ENCODE peak calls at places on chromosome 16, in six cellular contexts. One of them, this sample, is unnamed. For H3K27me3 and H3K4me1, the result is how much of the 10 kb centered on the place peaks cover.

GRCh38 chr16:2821483-2822157 is 4.6 kb downstream of the PRSS21 start:
- DNase-seq in CD8-positive, alpha-beta T cell: no peak
- DNase-seq in psoas muscle: no peak
- DNase-seq in fibroblast of lung: no peak
- DNase-seq in astrocyte: no peak
- DNase-seq in lung: no peak
- DNase-seq in this sample: no peak

GRCh38 chr16:3722508-3722907 is 5.2 kb upstream of the TRAP1 start:
- DNase-seq in CD8-positive, alpha-beta T cell: no peak
- DNase-seq in psoas muscle: no peak
- DNase-seq in fibroblast of lung: no peak
- DNase-seq in astrocyte: no peak
- DNase-seq in lung: no peak
- DNase-seq in this sample: no peak

GRCh38 chr16:84042879-84043485 is 387 bp upstream of the SLC38A8 start:
- DNase-seq in CD8-positive, alpha-beta T cell: no peak
- DNase-seq in psoas muscle: no peak
- DNase-seq in fibroblast of lung: no peak
- DNase-seq in astrocyte: no peak
- DNase-seq in lung: no peak
- DNase-seq in this sample: no peak

GRCh38 chr16:5560084-5560483 is 462.5 kb upstream of the EEF2KMT start:
- DNase-seq in CD8-positive, alpha-beta T cell: no peak
- DNase-seq in psoas muscle: no peak
- DNase-seq in fibroblast of lung: no peak
- DNase-seq in astrocyte: no peak
- DNase-seq in lung: no peak
- DNase-seq in this sample: no peak

GRCh38 chr16:10607157-10607556 is 26.8 kb upstream of the EMP2 start:
- DNase-seq in CD8-positive, alpha-beta T cell: no peak
- DNase-seq in psoas muscle: no peak
- DNase-seq in fibroblast of lung: no peak
- DNase-seq in astrocyte: no peak
- DNase-seq in lung: no peak
- DNase-seq in this sample: no peak

GRCh38 chr16:49460786-49461470 is 87.3 kb downstream of the C16orf78 start:
- DNase-seq in CD8-positive, alpha-beta T cell: no peak
- DNase-seq in psoas muscle: no peak
- DNase-seq in fibroblast of lung: no peak
- DNase-seq in astrocyte: no peak
- DNase-seq in lung: no peak
- DNase-seq in this sample: no peak

GRCh38 chr16:28318042-28318597 is 25.8 kb downstream of the SBK1 start:
- DNase-seq in CD8-positive, alpha-beta T cell: no peak
- DNase-seq in psoas muscle: no peak
- DNase-seq in fibroblast of lung: no peak
- DNase-seq in astrocyte: no peak
- DNase-seq in lung: no peak
- DNase-seq in this sample: no peak

GRCh38 chr16:63422633-63423032 is 1386.4 kb upstream of the CDH8 start:
- DNase-seq in CD8-positive, alpha-beta T cell: no peak
- DNase-seq in psoas muscle: no peak
- DNase-seq in fibroblast of lung: no peak
- DNase-seq in astrocyte: no peak
- DNase-seq in lung: no peak
- DNase-seq in this sample: no peak

GRCh38 chr16:2173366-2173765 is 17.8 kb downstream of the TRAF7 start:
- DNase-seq in CD8-positive, alpha-beta T cell: no peak
- DNase-seq in psoas muscle: no peak
- DNase-seq in fibroblast of lung: no peak
- DNase-seq in astrocyte: no peak
- DNase-seq in lung: no peak
- DNase-seq in this sample: no peak

GRCh38 chr16:76345093-76345735 is 68.0 kb downstream of the CNTNAP4 start:
- DNase-seq in CD8-positive, alpha-beta T cell: no peak
- DNase-seq in psoas muscle: peak
- DNase-seq in fibroblast of lung: peak
- DNase-seq in astrocyte: peak
- DNase-seq in lung: peak
- DNase-seq in this sample: no peak

GRCh38 chr16:30903596-30903995 is 7.2 kb downstream of the CTF1 start:
- DNase-seq in CD8-positive, alpha-beta T cell: no peak
- DNase-seq in psoas muscle: no peak
- DNase-seq in fibroblast of lung: no peak
- DNase-seq in astrocyte: no peak
- DNase-seq in lung: no peak
- DNase-seq in this sample: no peak

GRCh38 chr16:31429314-31429713 is 1.2 kb upstream of the COX6A2 start:
- DNase-seq in CD8-positive, alpha-beta T cell: no peak
- DNase-seq in psoas muscle: no peak
- DNase-seq in fibroblast of lung: no peak
- DNase-seq in astrocyte: no peak
- DNase-seq in lung: no peak
- DNase-seq in this sample: no peak

GRCh38 chr16:49532243-49532870 is 158.8 kb downstream of the C16orf78 start:
- DNase-seq in CD8-positive, alpha-beta T cell: no peak
- DNase-seq in psoas muscle: no peak
- DNase-seq in fibroblast of lung: no peak
- DNase-seq in astrocyte: no peak
- DNase-seq in lung: no peak
- DNase-seq in this sample: no peak

GRCh38 chr16:66712512-66712911 is 16.0 kb upstream of the CMTM4 start:
- DNase-seq in CD8-positive, alpha-beta T cell: no peak
- DNase-seq in psoas muscle: no peak
- DNase-seq in fibroblast of lung: no peak
- DNase-seq in astrocyte: no peak
- DNase-seq in lung: no peak
- DNase-seq in this sample: no peak

GRCh38 chr16:89114159-89114981 is 20.7 kb downstream of the ACSF3 start:
- DNase-seq in CD8-positive, alpha-beta T cell: peak
- DNase-seq in psoas muscle: peak
- DNase-seq in fibroblast of lung: peak
- DNase-seq in astrocyte: peak
- DNase-seq in lung: no peak
- DNase-seq in this sample: no peak

GRCh38 chr16:69311533-69312388 is 611 bp downstream of the VPS4A start:
- DNase-seq in CD8-positive, alpha-beta T cell: peak
- DNase-seq in psoas muscle: peak
- DNase-seq in fibroblast of lung: peak
- DNase-seq in astrocyte: no peak
- DNase-seq in lung: no peak
- DNase-seq in this sample: peak

GRCh38 chr16:29664133-29664912 is 1.3 kb downstream of the SPN start:
- DNase-seq in CD8-positive, alpha-beta T cell: peak
- DNase-seq in psoas muscle: no peak
- DNase-seq in fibroblast of lung: no peak
- DNase-seq in astrocyte: no peak
- DNase-seq in lung: no peak
- DNase-seq in this sample: peak

GRCh38 chr16:89179656-89180315 is 8.2 kb downstream of the CDH15 start:
- DNase-seq in CD8-positive, alpha-beta T cell: no peak
- DNase-seq in psoas muscle: no peak
- DNase-seq in fibroblast of lung: no peak
- DNase-seq in astrocyte: no peak
- DNase-seq in lung: no peak
- DNase-seq in this sample: no peak

GRCh38 chr16:81522141-81522701 is 77.6 kb downstream of the CMIP start:
- DNase-seq in CD8-positive, alpha-beta T cell: peak
- DNase-seq in psoas muscle: no peak
- DNase-seq in fibroblast of lung: no peak
- DNase-seq in astrocyte: no peak
- DNase-seq in lung: no peak
- DNase-seq in this sample: peak

GRCh38 chr16:86450691-86451090 is 59.6 kb upstream of the FOXF1 start:
- DNase-seq in CD8-positive, alpha-beta T cell: no peak
- DNase-seq in psoas muscle: no peak
- DNase-seq in fibroblast of lung: no peak
- DNase-seq in astrocyte: no peak
- DNase-seq in lung: no peak
- DNase-seq in this sample: no peak

GRCh38 chr16:86449377-86450095 is 60.8 kb upstream of the FOXF1 start:
- DNase-seq in CD8-positive, alpha-beta T cell: no peak
- DNase-seq in psoas muscle: no peak
- DNase-seq in fibroblast of lung: no peak
- DNase-seq in astrocyte: no peak
- DNase-seq in lung: no peak
- DNase-seq in this sample: no peak

GRCh38 chr16:86455116-86455515 is 55.2 kb upstream of the FOXF1 start:
- DNase-seq in CD8-positive, alpha-beta T cell: no peak
- DNase-seq in psoas muscle: no peak
- DNase-seq in fibroblast of lung: peak
- DNase-seq in astrocyte: peak
- DNase-seq in lung: no peak
- DNase-seq in this sample: no peak

GRCh38 chr16:86455609-86456008 is 54.7 kb upstream of the FOXF1 start:
- DNase-seq in CD8-positive, alpha-beta T cell: no peak
- DNase-seq in psoas muscle: no peak
- DNase-seq in fibroblast of lung: peak
- DNase-seq in astrocyte: peak
- DNase-seq in lung: no peak
- DNase-seq in this sample: no peak

GRCh38 chr16:86452451-86452850 is 57.9 kb upstream of the FOXF1 start:
- DNase-seq in CD8-positive, alpha-beta T cell: no peak
- DNase-seq in psoas muscle: peak
- DNase-seq in fibroblast of lung: peak
- DNase-seq in astrocyte: peak
- DNase-seq in lung: no peak
- DNase-seq in this sample: no peak
- H3K27me3 ChIP-seq in CD8-positive, alpha-beta T cell: under half
- H3K27me3 ChIP-seq in psoas muscle: under half
- H3K27me3 ChIP-seq in fibroblast of lung: under half
- H3K27me3 ChIP-seq in astrocyte: under half
- H3K27me3 ChIP-seq in lung: under half
- H3K27me3 ChIP-seq in this sample: under half

DNA sequence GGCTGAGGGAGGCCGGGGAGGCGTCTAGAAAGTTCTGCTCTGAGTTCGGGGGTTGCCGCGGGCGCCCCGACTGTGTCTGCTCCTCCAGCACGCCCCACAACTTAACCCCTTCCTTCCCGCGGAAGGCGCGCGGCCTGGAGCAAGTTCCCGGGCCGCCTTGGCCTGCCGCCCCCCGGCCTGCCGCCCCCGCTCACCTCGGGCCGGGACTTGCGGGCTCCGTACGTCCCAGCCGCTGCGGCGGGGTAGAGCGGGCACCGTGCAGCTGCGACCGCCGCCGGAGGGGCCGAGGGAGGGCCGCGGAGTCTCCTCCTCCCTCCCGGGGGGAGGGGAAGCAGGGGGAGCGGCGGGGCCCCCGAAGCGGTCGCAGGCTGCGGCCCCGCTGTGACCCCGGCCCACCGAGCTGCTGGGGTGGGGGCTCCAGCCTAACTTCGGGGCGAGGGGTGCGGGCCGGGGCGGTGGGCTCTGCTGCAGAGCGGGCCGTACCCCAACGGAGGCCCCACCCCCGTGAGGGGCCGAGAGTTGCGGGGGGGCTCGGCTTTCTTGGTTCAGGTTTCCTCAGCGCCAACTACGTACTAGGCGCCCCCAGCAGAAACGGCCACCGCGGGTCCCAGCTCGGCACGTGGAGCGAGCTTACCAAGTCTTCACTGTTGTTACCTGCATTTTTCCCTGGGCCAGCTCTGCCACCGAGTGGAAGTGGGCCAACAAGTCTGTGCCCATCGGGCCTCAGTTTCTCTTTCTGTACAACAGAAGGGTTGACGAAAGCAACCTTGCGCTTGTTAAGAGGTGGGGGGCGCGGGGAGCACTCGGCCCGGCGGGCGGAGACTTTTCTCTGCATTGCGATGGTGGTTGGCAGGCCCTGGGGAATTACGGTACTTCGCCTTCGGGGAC is at the start of gene CCDC102A:
- DNase-seq in CD8-positive, alpha-beta T cell: peak
- DNase-seq in psoas muscle: no peak
- DNase-seq in fibroblast of lung: peak
- DNase-seq in astrocyte: no peak
- DNase-seq in lung: no peak
- DNase-seq in this sample: peak
- H3K4me1 ChIP-seq in CD8-positive, alpha-beta T cell: half or more
- H3K4me1 ChIP-seq in psoas muscle: under half
- H3K4me1 ChIP-seq in fibroblast of lung: under half
- H3K4me1 ChIP-seq in astrocyte: under half
- H3K4me1 ChIP-seq in lung: under half
- H3K4me1 ChIP-seq in this sample: half or more

GRCh38 chr16:75257886-75258806 is 6.7 kb upstream of the BCAR1 start:
- DNase-seq in CD8-positive, alpha-beta T cell: no peak
- DNase-seq in psoas muscle: peak
- DNase-seq in fibroblast of lung: no peak
- DNase-seq in astrocyte: no peak
- DNase-seq in lung: no peak
- DNase-seq in this sample: no peak

GRCh38 chr16:75256871-75257343 is 5.5 kb upstream of the BCAR1 start:
- DNase-seq in CD8-positive, alpha-beta T cell: no peak
- DNase-seq in psoas muscle: peak
- DNase-seq in fibroblast of lung: peak
- DNase-seq in astrocyte: no peak
- DNase-seq in lung: no peak
- DNase-seq in this sample: no peak

GRCh38 chr16:75254359-75254837 is 3.0 kb upstream of the BCAR1 start:
- DNase-seq in CD8-positive, alpha-beta T cell: no peak
- DNase-seq in psoas muscle: peak
- DNase-seq in fibroblast of lung: peak
- DNase-seq in astrocyte: no peak
- DNase-seq in lung: peak
- DNase-seq in this sample: no peak

GRCh38 chr16:75258807-75259141 is 7.3 kb upstream of the BCAR1 start:
- DNase-seq in CD8-positive, alpha-beta T cell: no peak
- DNase-seq in psoas muscle: no peak
- DNase-seq in fibroblast of lung: no peak
- DNase-seq in astrocyte: no peak
- DNase-seq in lung: no peak
- DNase-seq in this sample: no peak

GRCh38 chr16:75256059-75256870 is 4.8 kb upstream of the BCAR1 start:
- DNase-seq in CD8-positive, alpha-beta T cell: no peak
- DNase-seq in psoas muscle: peak
- DNase-seq in fibroblast of lung: no peak
- DNase-seq in astrocyte: no peak
- DNase-seq in lung: no peak
- DNase-seq in this sample: no peak
- H3K27ac ChIP-seq in CD8-positive, alpha-beta T cell: no peak
- H3K27ac ChIP-seq in psoas muscle: peak
- H3K27ac ChIP-seq in fibroblast of lung: peak
- H3K27ac ChIP-seq in astrocyte: peak
- H3K27ac ChIP-seq in lung: peak
- H3K27ac ChIP-seq in this sample: no peak

DNA sequence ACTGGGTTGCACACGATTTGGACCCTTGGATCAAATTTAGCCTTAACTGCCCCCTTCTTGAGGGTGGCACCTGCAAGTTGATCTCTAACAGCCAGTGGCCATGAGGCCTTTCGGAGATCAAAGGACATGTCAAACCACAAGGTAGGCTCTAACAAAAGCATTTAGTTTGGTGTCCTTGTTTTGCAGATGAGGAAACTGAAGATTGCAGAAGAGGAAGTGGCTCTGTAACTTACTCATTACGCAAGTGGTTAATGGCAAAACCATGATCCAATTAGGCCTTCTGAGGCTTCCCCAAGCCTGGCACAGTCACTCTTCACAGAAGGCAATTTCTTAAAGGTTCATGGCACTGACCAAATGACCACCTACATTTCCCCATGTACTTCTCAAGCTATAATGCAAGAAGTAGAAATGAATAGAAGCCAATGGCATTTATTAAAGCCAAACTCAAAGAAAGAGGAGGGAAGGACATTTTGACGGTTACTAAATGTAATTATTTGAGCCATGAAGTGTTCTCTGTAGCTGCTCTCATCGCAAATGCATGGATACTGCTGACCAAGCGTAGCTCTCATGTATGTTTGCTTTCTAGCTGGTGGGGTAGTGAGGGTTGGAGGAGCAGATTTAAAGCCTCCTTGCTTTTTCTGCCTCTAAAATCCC is 32.8 kb upstream of the ABCC12 start:
- DNase-seq in CD8-positive, alpha-beta T cell: no peak
- DNase-seq in psoas muscle: no peak
- DNase-seq in fibroblast of lung: no peak
- DNase-seq in astrocyte: no peak
- DNase-seq in lung: no peak
- DNase-seq in this sample: no peak
- H3K27me3 ChIP-seq in CD8-positive, alpha-beta T cell: under half
- H3K27me3 ChIP-seq in psoas muscle: under half
- H3K27me3 ChIP-seq in fibroblast of lung: under half
- H3K27me3 ChIP-seq in astrocyte: under half
- H3K27me3 ChIP-seq in lung: under half
- H3K27me3 ChIP-seq in this sample: under half

This sample was measured in effector memory CD4-positive, alpha-beta T cell.